ENCODE peak calls at places on chromosomes 1 and 21, in seven cellular contexts. One of them, this sample, is unnamed.

GRCh38 chr1:66351913-66352312 is 182.0 kb upstream of the SGIP1 start:
- DNase-seq in CD8-positive, alpha-beta T cell: no peak
- DNase-seq in GM12865: peak; percentile 84
- DNase-seq in esophagus squamous epithelium: no peak
- DNase-seq in endothelial cell of umbilical vein: no peak
- DNase-seq in DND-41: no peak
- DNase-seq in IMR-90: no peak
- DNase-seq in this sample: no peak

GRCh38 chr1:220563564-220563963 is 35.6 kb downstream of the MARK1 start:
- DNase-seq in CD8-positive, alpha-beta T cell: no peak
- DNase-seq in GM12865: no peak
- DNase-seq in esophagus squamous epithelium: no peak
- DNase-seq in endothelial cell of umbilical vein: no peak
- DNase-seq in DND-41: no peak
- DNase-seq in IMR-90: no peak
- DNase-seq in this sample: no peak

GRCh38 chr1:115429884-115430283 is 91.8 kb upstream of the NGF start:
- DNase-seq in CD8-positive, alpha-beta T cell: no peak
- DNase-seq in GM12865: no peak
- DNase-seq in esophagus squamous epithelium: no peak
- DNase-seq in endothelial cell of umbilical vein: no peak
- DNase-seq in DND-41: no peak
- DNase-seq in IMR-90: peak; percentile 72
- DNase-seq in this sample: no peak

GRCh38 chr1:167627615-167627864 is 2.5 kb upstream of the RCSD1 start:
- DNase-seq in CD8-positive, alpha-beta T cell: no peak
- DNase-seq in GM12865: peak; percentile 71
- DNase-seq in esophagus squamous epithelium: no peak
- DNase-seq in endothelial cell of umbilical vein: no peak
- DNase-seq in DND-41: no peak
- DNase-seq in IMR-90: no peak
- DNase-seq in this sample: no peak

GRCh38 chr1:188237573-188238353 is 1409.0 kb downstream of the PLA2G4A start:
- DNase-seq in CD8-positive, alpha-beta T cell: no peak
- DNase-seq in GM12865: peak; percentile 3
- DNase-seq in esophagus squamous epithelium: no peak
- DNase-seq in endothelial cell of umbilical vein: peak; percentile 79
- DNase-seq in DND-41: no peak
- DNase-seq in IMR-90: peak; percentile 59
- DNase-seq in this sample: no peak

GRCh38 chr1:36285450-36286101 is 20.6 kb upstream of the SH3D21 start:
- DNase-seq in CD8-positive, alpha-beta T cell: peak; percentile 32
- DNase-seq in GM12865: peak; percentile 91
- DNase-seq in esophagus squamous epithelium: no peak
- DNase-seq in endothelial cell of umbilical vein: peak; percentile 79
- DNase-seq in DND-41: peak; percentile 70
- DNase-seq in IMR-90: peak; percentile 92
- DNase-seq in this sample: peak; percentile 78

GRCh38 chr21:29430581-29430980 is 131.9 kb downstream of the BACH1 start:
- DNase-seq in CD8-positive, alpha-beta T cell: no peak
- DNase-seq in GM12865: no peak
- DNase-seq in esophagus squamous epithelium: no peak
- DNase-seq in endothelial cell of umbilical vein: no peak
- DNase-seq in DND-41: no peak
- DNase-seq in IMR-90: no peak
- DNase-seq in this sample: no peak

GRCh38 chr1:228267962-228268890 is 60.4 kb downstream of the OBSCN start:
- DNase-seq in CD8-positive, alpha-beta T cell: no peak
- DNase-seq in GM12865: no peak
- DNase-seq in esophagus squamous epithelium: no peak
- DNase-seq in endothelial cell of umbilical vein: no peak
- DNase-seq in DND-41: no peak
- DNase-seq in IMR-90: no peak
- DNase-seq in this sample: no peak

GRCh38 chr1:25478633-25479032 is 47.9 kb downstream of the MACO1 start:
- DNase-seq in CD8-positive, alpha-beta T cell: no peak
- DNase-seq in GM12865: no peak
- DNase-seq in esophagus squamous epithelium: no peak
- DNase-seq in endothelial cell of umbilical vein: no peak
- DNase-seq in DND-41: no peak
- DNase-seq in IMR-90: no peak
- DNase-seq in this sample: no peak

GRCh38 chr1:168552961-168553360 is 9.2 kb upstream of the XCL2 start:
- DNase-seq in CD8-positive, alpha-beta T cell: no peak
- DNase-seq in GM12865: no peak
- DNase-seq in esophagus squamous epithelium: no peak
- DNase-seq in endothelial cell of umbilical vein: no peak
- DNase-seq in DND-41: no peak
- DNase-seq in IMR-90: no peak
- DNase-seq in this sample: no peak

GRCh38 chr1:68232354-68233148 is at the start of gene WLS:
- DNase-seq in CD8-positive, alpha-beta T cell: no peak
- DNase-seq in GM12865: no peak
- DNase-seq in esophagus squamous epithelium: no peak
- DNase-seq in endothelial cell of umbilical vein: peak; percentile 80
- DNase-seq in DND-41: no peak
- DNase-seq in IMR-90: peak; percentile 80
- DNase-seq in this sample: no peak

GRCh38 chr1:228321478-228321877 is 85.2 kb downstream of the TRIM11 start:
- DNase-seq in CD8-positive, alpha-beta T cell: no peak
- DNase-seq in GM12865: no peak
- DNase-seq in esophagus squamous epithelium: no peak
- DNase-seq in endothelial cell of umbilical vein: no peak
- DNase-seq in DND-41: no peak
- DNase-seq in IMR-90: no peak
- DNase-seq in this sample: no peak

GRCh38 chr1:9817734-9818133 is 6.0 kb downstream of the CLSTN1 start:
- DNase-seq in CD8-positive, alpha-beta T cell: no peak
- DNase-seq in GM12865: no peak
- DNase-seq in esophagus squamous epithelium: no peak
- DNase-seq in endothelial cell of umbilical vein: no peak
- DNase-seq in DND-41: no peak
- DNase-seq in IMR-90: no peak
- DNase-seq in this sample: no peak

GRCh38 chr1:25757846-25758185 is 42.2 kb upstream of the SELENON start:
- DNase-seq in CD8-positive, alpha-beta T cell: no peak
- DNase-seq in GM12865: no peak
- DNase-seq in esophagus squamous epithelium: no peak
- DNase-seq in endothelial cell of umbilical vein: no peak
- DNase-seq in DND-41: no peak
- DNase-seq in IMR-90: no peak
- DNase-seq in this sample: no peak

GRCh38 chr1:51175278-51175677 is 60.8 kb upstream of the RNF11 start:
- DNase-seq in CD8-positive, alpha-beta T cell: no peak
- DNase-seq in GM12865: no peak
- DNase-seq in esophagus squamous epithelium: no peak
- DNase-seq in endothelial cell of umbilical vein: no peak
- DNase-seq in DND-41: no peak
- DNase-seq in IMR-90: no peak
- DNase-seq in this sample: no peak

GRCh38 chr21:40351006-40351405 is 483.8 kb downstream of the PCP4 start:
- DNase-seq in CD8-positive, alpha-beta T cell: no peak
- DNase-seq in GM12865: no peak
- DNase-seq in esophagus squamous epithelium: no peak
- DNase-seq in endothelial cell of umbilical vein: no peak
- DNase-seq in DND-41: no peak
- DNase-seq in IMR-90: no peak
- DNase-seq in this sample: no peak
- H3K4me3 ChIP-seq in CD8-positive, alpha-beta T cell: no peak overlapping the region
- H3K4me3 ChIP-seq in GM12865: no peak overlapping the region
- H3K4me3 ChIP-seq in esophagus squamous epithelium: no peak overlapping the region
- H3K4me3 ChIP-seq in endothelial cell of umbilical vein: no peak overlapping the region
- H3K4me3 ChIP-seq in DND-41: no peak overlapping the region
- H3K4me3 ChIP-seq in IMR-90: no peak overlapping the region
- H3K4me3 ChIP-seq in this sample: no peak overlapping the region

DNA sequence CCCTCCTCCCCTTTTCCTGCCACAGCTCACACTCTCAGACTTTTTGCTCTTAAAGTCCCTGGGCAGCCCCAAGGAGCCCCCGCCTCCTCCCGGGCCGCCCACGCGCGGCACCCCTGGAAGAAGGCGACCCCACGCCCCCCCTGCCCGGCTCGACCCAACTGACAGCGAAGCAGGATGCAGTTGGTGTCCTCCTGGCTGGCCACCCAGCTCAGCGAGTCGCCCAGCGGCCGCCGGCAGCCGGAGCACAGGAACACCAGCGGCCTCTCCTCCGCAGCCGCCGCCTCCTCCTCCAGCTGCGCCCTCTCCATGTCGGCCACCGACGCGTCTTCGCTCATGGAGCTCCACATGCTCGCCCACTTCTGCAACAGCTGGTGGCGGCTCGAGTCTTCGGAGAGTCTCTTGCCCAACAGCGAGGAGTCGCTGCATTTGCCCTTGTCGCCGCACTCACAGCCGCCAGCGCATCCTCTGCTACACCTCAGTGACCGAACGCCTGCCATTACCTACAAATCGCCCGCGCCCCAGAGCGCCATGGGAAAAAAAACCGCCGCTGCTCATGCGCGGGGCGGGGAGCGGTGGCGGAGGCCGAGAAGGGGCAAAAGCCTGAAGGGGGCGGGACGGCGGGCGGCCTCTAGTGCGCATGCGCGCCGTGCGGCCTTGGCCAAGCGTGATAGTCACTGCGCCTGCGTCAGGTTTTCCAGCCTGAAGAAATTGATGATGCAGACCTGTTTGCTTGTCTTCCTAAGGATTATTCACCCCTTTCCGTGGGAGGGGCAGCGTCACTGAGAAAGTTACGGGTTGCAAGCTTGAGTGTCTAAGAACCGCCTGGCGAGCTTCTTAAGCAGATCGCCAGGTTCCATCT is at the start of gene MIS18A:
- DNase-seq in CD8-positive, alpha-beta T cell: peak; percentile 95
- DNase-seq in GM12865: peak; percentile 96
- DNase-seq in esophagus squamous epithelium: peak; percentile 60
- DNase-seq in endothelial cell of umbilical vein: peak; percentile 97
- DNase-seq in DND-41: peak; percentile 96
- DNase-seq in IMR-90: peak; percentile 96
- DNase-seq in this sample: peak; percentile 68
- TF ChIP-seq CTCF in CD8-positive, alpha-beta T cell: no peak
- TF ChIP-seq CTCF in GM12865: no peak
- TF ChIP-seq CTCF in esophagus squamous epithelium: no peak
- TF ChIP-seq CTCF in endothelial cell of umbilical vein: no peak
- TF ChIP-seq CTCF in DND-41: peak; percentile 34
- TF ChIP-seq CTCF in IMR-90: no peak
- TF ChIP-seq CTCF in this sample: no peak

DNA sequence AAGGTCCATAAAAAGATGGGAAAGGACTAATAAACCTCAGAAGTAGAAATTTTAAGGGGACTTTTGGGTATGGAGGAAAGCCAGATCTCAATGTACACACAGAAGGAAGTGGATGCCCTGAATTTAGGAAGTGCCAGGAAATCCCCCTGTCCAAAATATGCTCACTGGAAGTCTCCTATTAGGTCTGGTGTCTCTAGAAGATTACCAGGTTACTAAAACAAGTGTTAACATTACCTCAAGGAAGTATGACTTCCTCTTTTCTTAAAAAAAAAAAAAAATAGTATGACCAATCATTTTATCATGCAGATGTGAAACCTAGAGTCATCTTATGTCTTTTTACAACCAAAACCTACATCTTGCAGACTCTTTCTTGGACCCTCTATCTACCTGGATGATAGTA is 30.7 kb downstream of the CD58 start:
- DNase-seq in CD8-positive, alpha-beta T cell: no peak
- DNase-seq in GM12865: peak; percentile 64
- DNase-seq in esophagus squamous epithelium: no peak
- DNase-seq in endothelial cell of umbilical vein: no peak
- DNase-seq in DND-41: no peak
- DNase-seq in IMR-90: no peak
- DNase-seq in this sample: no peak
- H3K4me3 ChIP-seq in CD8-positive, alpha-beta T cell: no peak overlapping the region
- H3K4me3 ChIP-seq in GM12865: no peak overlapping the region
- H3K4me3 ChIP-seq in esophagus squamous epithelium: no peak overlapping the region
- H3K4me3 ChIP-seq in endothelial cell of umbilical vein: no peak overlapping the region
- H3K4me3 ChIP-seq in DND-41: no peak overlapping the region
- H3K4me3 ChIP-seq in IMR-90: no peak overlapping the region
- H3K4me3 ChIP-seq in this sample: no peak overlapping the region

GRCh38 chr1:38013027-38013588 is 574 bp downstream of the UTP11 start:
- DNase-seq in CD8-positive, alpha-beta T cell: no peak
- DNase-seq in GM12865: no peak
- DNase-seq in esophagus squamous epithelium: no peak
- DNase-seq in endothelial cell of umbilical vein: no peak
- DNase-seq in DND-41: no peak
- DNase-seq in IMR-90: peak; percentile 88
- DNase-seq in this sample: no peak

GRCh38 chr1:38015978-38016640 is 3.6 kb downstream of the UTP11 start:
- DNase-seq in CD8-positive, alpha-beta T cell: no peak
- DNase-seq in GM12865: no peak
- DNase-seq in esophagus squamous epithelium: no peak
- DNase-seq in endothelial cell of umbilical vein: peak; percentile 89
- DNase-seq in DND-41: no peak
- DNase-seq in IMR-90: peak; percentile 35
- DNase-seq in this sample: no peak

GRCh38 chr1:38014724-38015424 is 2.3 kb downstream of the UTP11 start:
- DNase-seq in CD8-positive, alpha-beta T cell: no peak
- DNase-seq in GM12865: no peak
- DNase-seq in esophagus squamous epithelium: no peak
- DNase-seq in endothelial cell of umbilical vein: no peak
- DNase-seq in DND-41: no peak
- DNase-seq in IMR-90: no peak
- DNase-seq in this sample: no peak

GRCh38 chr1:38009841-38010180 is 2.7 kb upstream of the UTP11 start:
- DNase-seq in CD8-positive, alpha-beta T cell: no peak
- DNase-seq in GM12865: no peak
- DNase-seq in esophagus squamous epithelium: no peak
- DNase-seq in endothelial cell of umbilical vein: no peak
- DNase-seq in DND-41: no peak
- DNase-seq in IMR-90: no peak
- DNase-seq in this sample: no peak

GRCh38 chr1:38014171-38014570 is 1.6 kb downstream of the UTP11 start:
- DNase-seq in CD8-positive, alpha-beta T cell: no peak
- DNase-seq in GM12865: no peak
- DNase-seq in esophagus squamous epithelium: no peak
- DNase-seq in endothelial cell of umbilical vein: no peak
- DNase-seq in DND-41: no peak
- DNase-seq in IMR-90: no peak
- DNase-seq in this sample: no peak
- TF ChIP-seq CTCF in CD8-positive, alpha-beta T cell: no peak
- TF ChIP-seq CTCF in GM12865: no peak
- TF ChIP-seq CTCF in esophagus squamous epithelium: no peak
- TF ChIP-seq CTCF in endothelial cell of umbilical vein: no peak
- TF ChIP-seq CTCF in DND-41: peak; percentile 6
- TF ChIP-seq CTCF in IMR-90: peak; percentile 22
- TF ChIP-seq CTCF in this sample: no peak

DNA sequence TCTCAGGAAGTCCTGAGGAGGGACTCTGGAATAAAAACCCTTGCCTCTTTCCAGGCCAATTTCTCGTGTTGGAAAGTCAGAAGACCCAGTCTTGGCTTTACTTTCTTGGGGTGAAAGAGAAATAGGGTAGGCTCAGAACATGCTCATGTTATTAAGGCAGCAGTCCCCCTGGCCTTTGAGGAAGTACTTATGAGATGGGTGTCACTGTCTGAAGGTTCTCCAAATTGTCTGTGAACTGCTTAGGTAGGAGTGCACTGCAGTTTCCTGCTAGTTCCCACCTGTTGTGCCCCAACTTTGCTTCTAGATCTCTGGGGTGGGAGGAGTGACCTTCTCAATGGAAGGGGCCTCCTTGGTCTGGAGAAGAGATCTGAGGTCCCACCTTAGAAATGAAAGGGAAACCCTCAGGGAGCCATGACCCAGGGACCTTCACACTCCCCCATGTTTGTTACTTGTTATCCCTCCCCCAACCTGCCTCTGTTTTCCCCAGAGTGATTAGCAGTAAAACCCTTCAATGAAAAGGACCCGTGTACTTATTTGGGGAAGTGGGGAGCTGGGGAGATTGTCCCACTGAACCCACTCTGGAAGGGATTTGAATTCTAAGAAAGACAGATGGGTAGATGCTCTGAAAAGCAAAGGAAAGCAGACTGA is 5.7 kb downstream of the ZNF691 start:
- DNase-seq in CD8-positive, alpha-beta T cell: no peak
- DNase-seq in GM12865: no peak
- DNase-seq in esophagus squamous epithelium: no peak
- DNase-seq in endothelial cell of umbilical vein: no peak
- DNase-seq in DND-41: no peak
- DNase-seq in IMR-90: no peak
- DNase-seq in this sample: no peak
- H3K4me3 ChIP-seq in CD8-positive, alpha-beta T cell: no peak overlapping the region
- H3K4me3 ChIP-seq in GM12865: no peak overlapping the region
- H3K4me3 ChIP-seq in esophagus squamous epithelium: no peak overlapping the region
- H3K4me3 ChIP-seq in endothelial cell of umbilical vein: no peak overlapping the region
- H3K4me3 ChIP-seq in DND-41: no peak overlapping the region
- H3K4me3 ChIP-seq in IMR-90: no peak overlapping the region
- H3K4me3 ChIP-seq in this sample: no peak overlapping the region